ENCODE peak calls at places on chromosomes 5 and 9, in eight cellular contexts. One of them, this sample, is unnamed.
A peak's percentile ranks its signal among the peaks of the same experiment; 100 is the strongest.

GRCh38 chr5:169020102-169020501 is 280.8 kb downstream of the SLIT3 start:
- DNase-seq in endothelial cell: peak; percentile 23
- DNase-seq in CD8-positive, alpha-beta T cell: no peak
- DNase-seq in colonic mucosa: no peak
- DNase-seq in nephron progenitor cell: no peak
- DNase-seq in H9: no peak
- DNase-seq in tibial nerve: no peak
- DNase-seq in MM.1S: no peak
- DNase-seq in this sample: peak; percentile 53

GRCh38 chr5:158758666-158759065 is 341.1 kb downstream of the EBF1 start:
- DNase-seq in endothelial cell: no peak
- DNase-seq in CD8-positive, alpha-beta T cell: no peak
- DNase-seq in colonic mucosa: no peak
- DNase-seq in nephron progenitor cell: no peak
- DNase-seq in H9: no peak
- DNase-seq in tibial nerve: no peak
- DNase-seq in MM.1S: no peak
- DNase-seq in this sample: no peak

GRCh38 chr9:135506327-135507103 is 6.0 kb downstream of the MRPS2 start:
- DNase-seq in endothelial cell: no peak
- DNase-seq in CD8-positive, alpha-beta T cell: no peak
- DNase-seq in colonic mucosa: no peak
- DNase-seq in nephron progenitor cell: peak; percentile 55
- DNase-seq in H9: peak; percentile 65
- DNase-seq in tibial nerve: no peak
- DNase-seq in MM.1S: no peak
- DNase-seq in this sample: no peak

GRCh38 chr5:664343-664993 is 28.7 kb downstream of the TPPP start:
- DNase-seq in endothelial cell: no peak
- DNase-seq in CD8-positive, alpha-beta T cell: no peak
- DNase-seq in colonic mucosa: peak; percentile 49
- DNase-seq in nephron progenitor cell: no peak
- DNase-seq in H9: no peak
- DNase-seq in tibial nerve: no peak
- DNase-seq in MM.1S: no peak
- DNase-seq in this sample: peak; percentile 92

GRCh38 chr5:166845044-166845443 is 1446.4 kb upstream of the WWC1 start:
- DNase-seq in endothelial cell: peak; percentile 41
- DNase-seq in CD8-positive, alpha-beta T cell: no peak
- DNase-seq in colonic mucosa: no peak
- DNase-seq in nephron progenitor cell: peak; percentile 59
- DNase-seq in H9: no peak
- DNase-seq in tibial nerve: peak; percentile 5
- DNase-seq in MM.1S: peak; percentile 12
- DNase-seq in this sample: peak; percentile 3

GRCh38 chr9:72203205-72203803 is 54.1 kb downstream of the GDA start:
- DNase-seq in endothelial cell: peak; percentile 47
- DNase-seq in CD8-positive, alpha-beta T cell: no peak
- DNase-seq in colonic mucosa: peak; percentile 69
- DNase-seq in nephron progenitor cell: peak; percentile 15
- DNase-seq in H9: peak; percentile 34
- DNase-seq in tibial nerve: no peak
- DNase-seq in MM.1S: peak; percentile 54
- DNase-seq in this sample: peak; percentile 13

GRCh38 chr9:36970007-36970888 is 63.8 kb downstream of the PAX5 start:
- DNase-seq in endothelial cell: no peak
- DNase-seq in CD8-positive, alpha-beta T cell: no peak
- DNase-seq in colonic mucosa: no peak
- DNase-seq in nephron progenitor cell: no peak
- DNase-seq in H9: no peak
- DNase-seq in tibial nerve: no peak
- DNase-seq in MM.1S: no peak
- DNase-seq in this sample: no peak

GRCh38 chr5:142827934-142828576 is 57.9 kb downstream of the ARHGAP26 start:
- DNase-seq in endothelial cell: no peak
- DNase-seq in CD8-positive, alpha-beta T cell: no peak
- DNase-seq in colonic mucosa: no peak
- DNase-seq in nephron progenitor cell: no peak
- DNase-seq in H9: no peak
- DNase-seq in tibial nerve: no peak
- DNase-seq in MM.1S: no peak
- DNase-seq in this sample: no peak

GRCh38 chr5:79074641-79075040 is 5.1 kb downstream of the BHMT2 start:
- DNase-seq in endothelial cell: no peak
- DNase-seq in CD8-positive, alpha-beta T cell: no peak
- DNase-seq in colonic mucosa: no peak
- DNase-seq in nephron progenitor cell: no peak
- DNase-seq in H9: no peak
- DNase-seq in tibial nerve: no peak
- DNase-seq in MM.1S: no peak
- DNase-seq in this sample: no peak

GRCh38 chr9:6029581-6029980 is 14.2 kb upstream of the RANBP6 start:
- DNase-seq in endothelial cell: no peak
- DNase-seq in CD8-positive, alpha-beta T cell: no peak
- DNase-seq in colonic mucosa: no peak
- DNase-seq in nephron progenitor cell: no peak
- DNase-seq in H9: no peak
- DNase-seq in tibial nerve: no peak
- DNase-seq in MM.1S: no peak
- DNase-seq in this sample: no peak

GRCh38 chr5:83503662-83504061 is 32.1 kb downstream of the VCAN start:
- DNase-seq in endothelial cell: no peak
- DNase-seq in CD8-positive, alpha-beta T cell: no peak
- DNase-seq in colonic mucosa: no peak
- DNase-seq in nephron progenitor cell: no peak
- DNase-seq in H9: no peak
- DNase-seq in tibial nerve: no peak
- DNase-seq in MM.1S: no peak
- DNase-seq in this sample: no peak

GRCh38 chr5:151742870-151743294 is 15.5 kb downstream of the ATOX1 start:
- DNase-seq in endothelial cell: peak; percentile 53
- DNase-seq in CD8-positive, alpha-beta T cell: no peak
- DNase-seq in colonic mucosa: peak; percentile 42
- DNase-seq in nephron progenitor cell: peak; percentile 52
- DNase-seq in H9: peak; percentile 67
- DNase-seq in tibial nerve: peak; percentile 53
- DNase-seq in MM.1S: no peak
- DNase-seq in this sample: no peak

GRCh38 chr5:133848306-133848924 is 120.0 kb downstream of the C5orf15 start:
- DNase-seq in endothelial cell: no peak
- DNase-seq in CD8-positive, alpha-beta T cell: no peak
- DNase-seq in colonic mucosa: no peak
- DNase-seq in nephron progenitor cell: no peak
- DNase-seq in H9: peak; percentile 15
- DNase-seq in tibial nerve: no peak
- DNase-seq in MM.1S: peak; percentile 91
- DNase-seq in this sample: no peak

GRCh38 chr5:96662725-96663513 is 743 bp downstream of the CAST start:
- DNase-seq in endothelial cell: peak; percentile 65
- DNase-seq in CD8-positive, alpha-beta T cell: peak; percentile 83
- DNase-seq in colonic mucosa: peak; percentile 96
- DNase-seq in nephron progenitor cell: peak; percentile 78
- DNase-seq in H9: peak; percentile 94
- DNase-seq in tibial nerve: peak; percentile 88
- DNase-seq in MM.1S: peak; percentile 91
- DNase-seq in this sample: peak; percentile 77

GRCh38 chr9:82621446-82621845 is 441.5 kb downstream of the RASEF start:
- DNase-seq in endothelial cell: no peak
- DNase-seq in CD8-positive, alpha-beta T cell: no peak
- DNase-seq in colonic mucosa: no peak
- DNase-seq in nephron progenitor cell: no peak
- DNase-seq in H9: no peak
- DNase-seq in tibial nerve: no peak
- DNase-seq in MM.1S: no peak
- DNase-seq in this sample: no peak

GRCh38 chr9:74887981-74888370 is 255 bp upstream of the TRPM6 start:
- DNase-seq in endothelial cell: no peak
- DNase-seq in CD8-positive, alpha-beta T cell: no peak
- DNase-seq in colonic mucosa: no peak
- DNase-seq in nephron progenitor cell: no peak
- DNase-seq in H9: no peak
- DNase-seq in tibial nerve: no peak
- DNase-seq in MM.1S: no peak
- DNase-seq in this sample: no peak

DNA sequence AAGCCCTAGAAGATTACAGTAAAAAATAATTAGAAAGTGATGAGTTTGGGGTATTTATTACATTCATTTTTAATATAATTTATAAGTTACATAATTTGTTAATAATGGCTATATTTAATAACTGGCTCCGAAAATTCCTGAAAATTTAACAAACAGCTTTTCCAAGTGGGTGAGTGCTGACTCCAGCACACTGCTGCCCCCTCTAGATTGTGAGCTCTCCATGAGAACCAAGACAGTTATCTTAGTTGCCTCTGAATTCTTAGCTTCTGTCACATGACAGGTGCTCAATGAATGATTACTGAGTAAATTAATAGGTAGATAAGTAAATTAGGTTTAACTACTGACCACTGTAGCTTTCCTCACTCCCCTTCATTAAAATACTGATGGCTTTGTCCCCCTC is 7.8 kb downstream of the KLHL3 start:
- DNase-seq in endothelial cell: no peak
- DNase-seq in CD8-positive, alpha-beta T cell: no peak
- DNase-seq in colonic mucosa: no peak
- DNase-seq in nephron progenitor cell: no peak
- DNase-seq in H9: no peak
- DNase-seq in tibial nerve: no peak
- DNase-seq in MM.1S: no peak
- DNase-seq in this sample: no peak
- TF ChIP-seq CTCF in endothelial cell: no peak
- TF ChIP-seq CTCF in CD8-positive, alpha-beta T cell: no peak
- TF ChIP-seq CTCF in colonic mucosa: no peak
- TF ChIP-seq CTCF in nephron progenitor cell: no peak
- TF ChIP-seq CTCF in H9: peak; percentile 46
- TF ChIP-seq CTCF in tibial nerve: no peak
- TF ChIP-seq CTCF in MM.1S: no peak
- TF ChIP-seq CTCF in this sample: no peak

GRCh38 chr5:52560366-52560765 is 227.3 kb upstream of the ITGA1 start:
- DNase-seq in endothelial cell: no peak
- DNase-seq in CD8-positive, alpha-beta T cell: no peak
- DNase-seq in colonic mucosa: no peak
- DNase-seq in nephron progenitor cell: no peak
- DNase-seq in H9: no peak
- DNase-seq in tibial nerve: no peak
- DNase-seq in MM.1S: peak; percentile 46
- DNase-seq in this sample: peak; percentile 13
- TF ChIP-seq CTCF in endothelial cell: no peak
- TF ChIP-seq CTCF in CD8-positive, alpha-beta T cell: no peak
- TF ChIP-seq CTCF in colonic mucosa: no peak
- TF ChIP-seq CTCF in nephron progenitor cell: no peak
- TF ChIP-seq CTCF in H9: peak; percentile 27
- TF ChIP-seq CTCF in tibial nerve: no peak
- TF ChIP-seq CTCF in MM.1S: peak; percentile 23
- TF ChIP-seq CTCF in this sample: peak; percentile 36

DNA sequence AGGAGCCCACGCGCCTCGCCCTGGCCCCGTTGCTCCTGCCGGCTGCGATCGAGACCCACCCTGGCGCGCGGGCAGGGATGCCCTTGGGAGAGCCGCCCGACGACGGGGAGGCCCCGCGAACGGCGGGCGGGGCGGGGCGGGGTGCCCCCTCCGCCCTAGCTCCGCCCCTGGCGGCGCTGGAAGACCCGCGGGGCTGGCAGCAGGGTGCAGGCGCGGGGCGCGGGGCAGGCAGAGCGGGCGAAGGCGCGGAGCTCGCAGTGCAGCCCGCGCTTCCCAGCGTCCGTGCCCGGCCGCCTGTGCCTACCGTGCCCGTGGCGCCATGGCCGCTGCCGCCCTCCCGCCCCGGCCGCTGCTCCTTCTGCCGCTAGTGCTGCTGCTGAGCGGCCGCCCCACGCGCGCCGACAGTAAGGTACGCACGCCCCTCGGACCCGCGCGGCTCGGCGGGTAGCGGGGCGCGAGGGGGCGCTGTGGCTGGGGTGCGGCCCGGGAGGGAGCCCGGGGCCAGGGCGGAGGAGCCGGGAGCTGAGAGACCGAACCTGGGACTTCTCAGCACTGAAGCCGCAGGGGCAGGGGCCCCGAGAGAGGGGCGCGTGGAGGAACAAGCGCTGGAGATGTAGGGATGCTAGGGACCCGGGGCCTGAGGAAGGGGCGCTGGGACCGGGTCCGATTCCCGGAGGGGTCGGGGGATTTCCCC is at the start of gene OLFML2A:
- DNase-seq in endothelial cell: peak; percentile 57
- DNase-seq in CD8-positive, alpha-beta T cell: no peak
- DNase-seq in colonic mucosa: no peak
- DNase-seq in nephron progenitor cell: peak; percentile 74
- DNase-seq in H9: no peak
- DNase-seq in tibial nerve: no peak
- DNase-seq in MM.1S: no peak
- DNase-seq in this sample: no peak
- TF ChIP-seq CTCF in endothelial cell: peak; percentile 70
- TF ChIP-seq CTCF in CD8-positive, alpha-beta T cell: no peak
- TF ChIP-seq CTCF in colonic mucosa: no peak
- TF ChIP-seq CTCF in nephron progenitor cell: peak; percentile 41
- TF ChIP-seq CTCF in H9: peak; percentile 69
- TF ChIP-seq CTCF in tibial nerve: peak; percentile 76
- TF ChIP-seq CTCF in MM.1S: peak; percentile 24
- TF ChIP-seq CTCF in this sample: peak; percentile 30

GRCh38 chr5:31238497-31238896 is 45.0 kb downstream of the CDH6 start:
- DNase-seq in endothelial cell: no peak
- DNase-seq in CD8-positive, alpha-beta T cell: no peak
- DNase-seq in colonic mucosa: no peak
- DNase-seq in nephron progenitor cell: no peak
- DNase-seq in H9: no peak
- DNase-seq in tibial nerve: no peak
- DNase-seq in MM.1S: no peak
- DNase-seq in this sample: no peak

GRCh38 chr5:31232273-31232888 is 38.9 kb downstream of the CDH6 start:
- DNase-seq in endothelial cell: peak; percentile 54
- DNase-seq in CD8-positive, alpha-beta T cell: no peak
- DNase-seq in colonic mucosa: peak; percentile 22
- DNase-seq in nephron progenitor cell: peak; percentile 21
- DNase-seq in H9: peak; percentile 38
- DNase-seq in tibial nerve: no peak
- DNase-seq in MM.1S: peak; percentile 72
- DNase-seq in this sample: peak; percentile 36

GRCh38 chr5:31236339-31236738 is 42.9 kb downstream of the CDH6 start:
- DNase-seq in endothelial cell: no peak
- DNase-seq in CD8-positive, alpha-beta T cell: no peak
- DNase-seq in colonic mucosa: no peak
- DNase-seq in nephron progenitor cell: no peak
- DNase-seq in H9: no peak
- DNase-seq in tibial nerve: no peak
- DNase-seq in MM.1S: no peak
- DNase-seq in this sample: no peak

GRCh38 chr5:31235381-31235780 is 41.9 kb downstream of the CDH6 start:
- DNase-seq in endothelial cell: no peak
- DNase-seq in CD8-positive, alpha-beta T cell: no peak
- DNase-seq in colonic mucosa: no peak
- DNase-seq in nephron progenitor cell: no peak
- DNase-seq in H9: no peak
- DNase-seq in tibial nerve: no peak
- DNase-seq in MM.1S: no peak
- DNase-seq in this sample: no peak

DNA sequence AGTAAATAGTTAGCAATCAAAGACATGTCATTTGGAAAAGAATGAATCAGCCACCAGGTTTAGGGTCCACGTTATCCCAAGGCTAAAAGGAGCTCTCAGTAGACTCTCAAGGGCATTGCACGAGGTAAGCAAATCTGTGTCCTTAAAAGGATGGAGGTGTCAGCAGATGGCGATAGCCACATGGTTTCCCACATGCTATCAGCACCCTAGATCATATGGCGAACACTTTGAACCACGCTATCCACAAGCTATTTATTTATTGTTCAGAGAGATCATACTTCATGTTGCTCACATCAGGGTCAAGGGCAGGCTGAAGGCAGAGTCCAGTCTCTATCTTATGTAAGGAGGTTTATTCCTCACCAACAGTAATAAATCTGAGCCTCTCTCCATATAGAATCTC is 43.7 kb downstream of the CDH6 start:
- DNase-seq in endothelial cell: no peak
- DNase-seq in CD8-positive, alpha-beta T cell: no peak
- DNase-seq in colonic mucosa: no peak
- DNase-seq in nephron progenitor cell: no peak
- DNase-seq in H9: no peak
- DNase-seq in tibial nerve: no peak
- DNase-seq in MM.1S: no peak
- DNase-seq in this sample: no peak
- TF ChIP-seq CTCF in endothelial cell: no peak
- TF ChIP-seq CTCF in CD8-positive, alpha-beta T cell: no peak
- TF ChIP-seq CTCF in colonic mucosa: no peak
- TF ChIP-seq CTCF in nephron progenitor cell: no peak
- TF ChIP-seq CTCF in H9: peak; percentile 39
- TF ChIP-seq CTCF in tibial nerve: no peak
- TF ChIP-seq CTCF in MM.1S: no peak
- TF ChIP-seq CTCF in this sample: peak; percentile 43

This sample was measured in LNCaP clone FGC.